ENCODE peak calls at places on chromosomes 2 and 18, in seven cellular contexts. S is H1; P is GM23248; B is CD8-positive, alpha-beta memory T cell; O is pancreas; W is psoas muscle; I is SJSA1. F is an unnamed sample.

GRCh38 chr2:113178891-113179290 is 5.1 kb downstream of the PSD4 start:
- DNase-seq in S (no peak), P (no peak), B (peak; percentile 69), O (no peak), W (no peak), I (no peak), F (peak; percentile 6)

GRCh38 chr2:152166633-152167032 is 8.9 kb downstream of the STAM2 start:
- DNase-seq in S (no peak), P (peak; percentile 72), B (no peak), O (no peak), W (no peak), I (no peak), F (no peak)

GRCh38 chr18:26135563-26135962 is 1.9 kb downstream of the PSMA8 start:
- DNase-seq in S (no peak), P (no peak), B (no peak), O (no peak), W (no peak), I (no peak), F (no peak)

GRCh38 chr2:9737053-9737875 is 106.0 kb upstream of the TAF1B start:
- DNase-seq in S (no peak), P (peak; percentile 59), B (no peak), O (no peak), W (no peak), I (no peak), F (no peak)

GRCh38 chr2:96374211-96374951 is 38.8 kb downstream of the NCAPH start:
- DNase-seq in S (no peak), P (peak; percentile 38), B (no peak), O (peak; percentile 68), W (no peak), I (no peak), F (no peak)

GRCh38 chr2:177772529-177772928 is 300.0 kb downstream of the PDE11A start:
- DNase-seq in S (no peak), P (peak; percentile 54), B (no peak), O (no peak), W (no peak), I (no peak), F (no peak)

GRCh38 chr2:112096098-112096497 is 41.0 kb downstream of the TMEM87B start:
- DNase-seq in S (no peak), P (peak; percentile 63), B (no peak), O (no peak), W (no peak), I (no peak), F (no peak)

GRCh38 chr2:42359894-42360483 is 1.0 kb downstream of the COX7A2L start:
- DNase-seq in S (no peak), P (peak; percentile 81), B (no peak), O (no peak), W (no peak), I (no peak), F (no peak)

GRCh38 chr2:43634604-43635306 is 2.3 kb upstream of the PLEKHH2 start:
- DNase-seq in S (no peak), P (peak; percentile 83), B (no peak), O (no peak), W (no peak), I (no peak), F (no peak)

GRCh38 chr18:22031581-22031980 is 137.8 kb upstream of the GATA6 start:
- DNase-seq in S (no peak), P (peak; percentile 26), B (no peak), O (no peak), W (no peak), I (no peak), F (no peak)

GRCh38 chr2:31011565-31011964 is 126.7 kb downstream of the GALNT14 start:
- DNase-seq in S (no peak), P (no peak), B (no peak), O (no peak), W (no peak), I (no peak), F (no peak)

GRCh38 chr18:23398401-23398800 is 54.7 kb upstream of the RIOK3 start:
- DNase-seq in S (no peak), P (peak; percentile 34), B (no peak), O (no peak), W (no peak), I (no peak), F (no peak)

GRCh38 chr2:217393585-217394032 is 533.7 kb upstream of the TNP1 start:
- DNase-seq in S (no peak), P (peak; percentile 93), B (no peak), O (peak; percentile 6), W (peak; percentile 82), I (no peak), F (peak; percentile 48)

GRCh38 chr2:170770304-170771048 is at the start of gene ERICH2:
- DNase-seq in S (peak; percentile 58), P (peak; percentile 76), B (peak; percentile 73), O (peak; percentile 86), W (peak; percentile 84), I (peak; percentile 77), F (peak; percentile 86)

GRCh38 chr2:95343429-95344207 is 46.5 kb downstream of the KCNIP3 start:
- DNase-seq in S (no peak), P (no peak), B (no peak), O (no peak), W (no peak), I (no peak), F (peak; percentile 27)

GRCh38 chr2:26521054-26521912 is 43.4 kb upstream of the OTOF start:
- DNase-seq in S (peak; percentile 29), P (peak; percentile 48), B (no peak), O (no peak), W (no peak), I (no peak), F (peak; percentile 15)

GRCh38 chr2:84474176-84474575 is 15.1 kb upstream of the SUCLG1 start:
- DNase-seq in S (no peak), P (no peak), B (no peak), O (no peak), W (no peak), I (no peak), F (no peak)

GRCh38 chr18:63578357-63578958 is 8.7 kb upstream of the SERPINB13 start:
- DNase-seq in S (no peak), P (peak; percentile 54), B (no peak), O (peak; percentile 15), W (no peak), I (no peak), F (no peak)
- H3K36me3 ChIP-seq in S (no peaks in the 10 kb centered on the region), P (no peaks in the 10 kb centered on the region), B (no peaks in the 10 kb centered on the region), O (no peaks in the 10 kb centered on the region), W (no peaks in the 10 kb centered on the region), I (no peaks in the 10 kb centered on the region), F (no peaks in the 10 kb centered on the region)

GRCh38 chr18:2954869-2955645 is 57.9 kb downstream of the LPIN2 start:
- DNase-seq in S (no peak), P (no peak), B (no peak), O (no peak), W (no peak), I (no peak), F (no peak)
- H3K36me3 ChIP-seq in S (peaks cover 4% of the 10 kb centered on the region), P (peaks cover 39% of the 10 kb centered on the region), B (peaks cover 41% of the 10 kb centered on the region), O (peaks cover 24% of the 10 kb centered on the region), W (no peaks in the 10 kb centered on the region), I (peaks cover 69% of the 10 kb centered on the region), F (no peaks in the 10 kb centered on the region)

DNA sequence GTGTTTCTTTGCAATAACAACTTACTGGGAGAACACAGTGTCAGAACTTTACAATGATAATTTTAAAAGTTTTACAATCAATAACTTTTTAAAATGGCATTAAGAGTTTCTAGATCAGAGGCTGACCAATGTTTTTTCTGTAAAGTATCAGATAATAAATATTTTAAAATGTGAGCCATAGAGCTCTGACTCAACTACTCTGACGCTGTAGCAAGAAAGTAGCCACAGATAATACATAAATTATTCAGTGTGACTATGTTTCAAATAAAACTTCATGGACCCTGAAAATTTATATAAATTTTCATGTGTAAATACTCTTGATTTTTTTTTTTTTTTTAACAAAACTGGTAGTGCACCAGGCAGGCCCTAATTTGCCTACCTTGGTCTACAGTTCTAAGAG is 77.4 kb downstream of the CUL3 start:
- DNase-seq in S (no peak), P (no peak), B (no peak), O (no peak), W (no peak), I (no peak), F (no peak)
- H3K36me3 ChIP-seq in S (peaks cover 7% of the 10 kb centered on the region), P (peaks cover 41% of the 10 kb centered on the region), B (peaks cover 21% of the 10 kb centered on the region), O (peaks cover 14% of the 10 kb centered on the region), W (peaks cover 3% of the 10 kb centered on the region), I (peaks cover 46% of the 10 kb centered on the region), F (no peaks in the 10 kb centered on the region)

GRCh38 chr2:118102433-118103082 is 14.3 kb downstream of the INSIG2 start:
- DNase-seq in S (no peak), P (peak; percentile 39), B (no peak), O (no peak), W (no peak), I (no peak), F (no peak)
- H3K36me3 ChIP-seq in S (no peaks in the 10 kb centered on the region), P (peaks cover 27% of the 10 kb centered on the region), B (peaks cover 3% of the 10 kb centered on the region), O (peaks cover 13% of the 10 kb centered on the region), W (no peaks in the 10 kb centered on the region), I (peaks cover 1% of the 10 kb centered on the region), F (peaks cover 22% of the 10 kb centered on the region)

F was measured in left lung.